ENCODE peak calls at places on chromosomes 16 and 17, in ten cellular contexts. B is tibial nerve, W is AG04450, T is fibroblast of lung, Z is progenitor cell of endocrine pancreas, X is nephron progenitor cell, V is epithelial cell of esophagus, S is neural progenitor cell, Q is adrenal gland, N is lower lobe of right lung. P is an unnamed sample.

GRCh38 chr17:59828478-59828760 is 64.3 kb downstream of the TUBD1 start:
- DNase-seq in Z (no peak), T (no peak), N (no peak), S (no peak), V (no peak), W (no peak), Q (no peak), B (no peak), X (no peak), P (no peak)

GRCh38 chr17:10738516-10739258 is 8.9 kb upstream of the TMEM220 start:
- DNase-seq in W (no peak), B (no peak), X (no peak), Z (no peak), N (no peak), T (no peak), V (no peak), S (no peak), Q (no peak), P (no peak)

GRCh38 chr16:46690281-46691178 is 1.1 kb downstream of the ORC6 start:
- DNase-seq in S (peak; percentile 2), X (no peak), W (no peak), Z (no peak), V (peak; percentile 20), N (no peak), Q (no peak), B (no peak), T (peak; percentile 39), P (peak; percentile 25)

GRCh38 chr17:82152556-82153294 is 54.7 kb upstream of the FASN start:
- DNase-seq in W (no peak), Z (no peak), X (no peak), T (no peak), N (peak; percentile 82), V (peak; percentile 59), S (no peak), Q (no peak), B (no peak), P (no peak)

GRCh38 chr16:12646098-12646489 is 157.6 kb downstream of the CPPED1 start:
- DNase-seq in W (no peak), Q (no peak), S (no peak), B (no peak), N (no peak), T (no peak), Z (no peak), X (no peak), V (no peak), P (no peak)

GRCh38 chr17:70521821-70522256 is 352.5 kb downstream of the KCNJ2 start:
- DNase-seq in B (no peak), Z (no peak), X (no peak), T (peak; percentile 60), V (no peak), S (no peak), W (no peak), Q (peak; percentile 46), N (no peak), P (no peak)

GRCh38 chr16:58022601-58023371 is 2.8 kb upstream of the MMP15 start:
- DNase-seq in Z (no peak), W (no peak), Q (peak; percentile 91), N (peak; percentile 87), V (peak; percentile 75), S (no peak), X (no peak), B (peak; percentile 54), T (peak; percentile 73), P (peak; percentile 27)

GRCh38 chr16:15857779-15858560 is 1.1 kb upstream of the MYH11 start:
- DNase-seq in S (peak; percentile 73), T (peak; percentile 61), V (peak; percentile 17), W (no peak), Z (peak; percentile 13), B (no peak), Q (peak; percentile 29), N (no peak), X (peak; percentile 63), P (peak; percentile 22)

GRCh38 chr16:324451-325334 is 27.8 kb downstream of the AXIN1 start:
- DNase-seq in V (peak; percentile 63), T (no peak), Q (no peak), S (no peak), Z (no peak), X (no peak), W (no peak), N (no peak), B (no peak), P (no peak)

GRCh38 chr16:48505705-48506104 is 104.3 kb downstream of the N4BP1 start:
- DNase-seq in W (no peak), V (no peak), Q (no peak), X (no peak), S (no peak), N (no peak), T (no peak), Z (no peak), B (no peak), P (no peak)

GRCh38 chr16:48507346-48507745 is 102.6 kb downstream of the N4BP1 start:
- DNase-seq in S (no peak), B (no peak), V (no peak), Z (no peak), W (no peak), N (no peak), Q (no peak), T (no peak), X (no peak), P (no peak)

GRCh38 chr16:48511716-48512115 is 98.3 kb downstream of the N4BP1 start:
- DNase-seq in N (no peak), Q (no peak), S (no peak), T (no peak), W (no peak), V (peak; percentile 94), X (no peak), B (no peak), Z (no peak), P (no peak)

GRCh38 chr16:48507886-48508285 is 102.1 kb downstream of the N4BP1 start:
- DNase-seq in T (no peak), N (no peak), V (no peak), X (no peak), S (no peak), B (no peak), Z (no peak), W (no peak), Q (no peak), P (no peak)

DNA sequence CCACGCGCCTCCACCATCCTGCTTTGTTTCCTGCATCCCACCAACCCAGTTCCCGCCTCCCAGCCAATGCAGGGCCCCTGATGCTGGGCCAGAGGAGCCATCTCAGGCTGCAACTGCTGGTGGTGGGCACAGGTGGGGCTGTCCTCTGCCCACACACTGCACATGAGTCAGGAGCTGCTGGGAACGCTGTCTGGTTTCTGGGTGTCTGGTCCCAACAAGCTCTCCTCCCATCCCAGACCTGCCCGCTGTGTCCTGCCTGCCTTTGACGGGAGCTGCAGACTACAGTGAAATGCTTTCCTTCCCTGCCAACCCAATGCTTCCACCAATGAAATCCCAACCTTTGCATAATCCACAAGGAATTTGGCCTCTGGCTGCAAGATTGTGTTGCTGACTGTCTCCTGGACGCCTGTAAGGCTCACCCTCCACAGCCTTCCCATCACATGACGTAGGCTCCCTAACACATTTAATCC is 98.9 kb downstream of the N4BP1 start:
- DNase-seq in Z (no peak), T (peak; percentile 80), N (no peak), Q (no peak), B (no peak), V (peak; percentile 100), W (peak; percentile 34), S (peak; percentile 25), X (no peak), P (no peak)
- TF ChIP-seq CTCF in Z (no peak), T (no peak), N (no peak), Q (no peak), B (no peak), V (peak; percentile 40), W (no peak), S (no peak), X (no peak), P (no peak)

GRCh38 chr17:40284085-40284713 is 3.5 kb upstream of the CDC6 start:
- DNase-seq in Z (no peak), S (no peak), T (peak; percentile 95), B (no peak), V (peak; percentile 97), W (no peak), X (no peak), Q (no peak), N (no peak), P (no peak)
- TF ChIP-seq CTCF in Z (peak; percentile 51), S (no peak), T (peak; percentile 15), B (no peak), V (peak; percentile 45), W (peak; percentile 47), X (no peak), Q (peak; percentile 27), N (peak; percentile 27), P (peak; percentile 2)

DNA sequence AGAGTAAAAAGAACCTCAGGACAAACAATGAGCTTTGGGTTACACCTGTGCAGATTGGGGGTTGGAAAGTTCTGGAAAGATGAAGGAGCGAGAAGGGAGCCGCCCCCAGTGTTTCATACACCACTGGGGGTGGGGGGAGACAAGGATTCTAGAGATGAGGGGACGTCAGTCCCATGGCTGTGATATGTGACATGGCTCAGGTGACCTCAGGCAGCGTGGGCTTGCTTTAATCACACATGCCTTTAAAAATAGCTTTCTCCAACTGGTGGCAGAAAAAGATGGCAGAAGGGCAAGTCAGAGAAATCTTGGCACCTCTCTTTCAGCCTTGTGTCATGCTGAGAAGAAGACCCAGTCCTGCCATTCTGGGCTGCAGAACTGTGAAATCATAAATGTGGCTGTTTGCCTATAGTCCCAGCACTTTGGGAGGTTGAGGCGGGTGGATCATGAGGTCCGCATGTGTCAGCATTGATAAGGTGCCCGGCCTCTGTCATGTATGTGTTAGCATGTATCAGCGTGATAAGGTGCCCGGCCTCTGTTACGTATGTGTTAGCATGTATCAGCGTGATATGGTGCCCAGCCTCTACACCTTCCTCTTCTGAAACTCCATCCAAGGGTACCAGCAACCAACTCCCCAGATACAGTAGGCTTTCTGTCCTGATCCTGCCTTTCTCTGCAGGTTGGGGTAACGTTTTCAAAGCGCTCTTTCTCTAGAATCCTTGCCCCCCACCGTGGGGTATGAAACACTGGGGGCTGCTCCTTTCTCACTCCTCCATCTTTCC is 25.0 kb downstream of the WIPI1 start:
- DNase-seq in B (no peak), T (no peak), N (no peak), S (no peak), W (no peak), V (no peak), Q (no peak), X (no peak), Z (no peak), P (no peak)
- TF ChIP-seq CTCF in B (no peak), T (no peak), N (no peak), S (no peak), W (no peak), V (no peak), Q (no peak), X (no peak), Z (no peak), P (no peak)

DNA sequence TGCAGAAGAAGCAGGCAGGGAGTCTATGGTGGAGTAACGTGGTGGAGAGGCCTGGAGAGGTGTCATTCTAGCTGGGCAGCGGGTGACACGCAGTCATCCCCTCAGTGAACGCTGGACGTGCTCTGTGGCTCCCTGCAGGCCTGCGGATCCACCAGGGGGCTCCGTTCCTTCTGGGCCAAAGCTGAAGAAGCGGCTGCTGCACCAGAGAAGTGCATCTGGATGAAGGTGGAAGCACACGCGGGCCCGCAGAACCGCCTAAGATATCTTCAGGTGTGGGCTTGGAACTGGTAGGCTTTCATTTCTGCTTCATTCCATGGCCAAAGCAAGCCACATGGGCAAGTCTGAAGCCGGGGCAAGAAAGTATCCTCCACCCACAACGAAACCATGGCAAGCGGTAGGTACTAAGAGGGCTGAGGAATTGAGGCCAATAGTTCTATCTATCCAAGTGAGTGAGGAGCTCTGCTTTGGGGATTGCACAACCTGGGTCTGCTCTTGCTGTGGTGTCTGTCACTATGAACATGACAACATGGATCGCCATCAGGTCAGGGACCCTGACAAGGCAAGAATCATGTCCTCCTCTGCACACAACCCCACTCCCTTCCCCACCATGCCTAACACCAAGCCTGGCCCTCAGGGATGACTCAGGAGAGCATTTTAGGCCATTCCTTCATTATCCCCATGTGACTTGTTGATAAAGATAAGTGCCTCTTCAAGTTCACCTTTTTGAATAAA is 78.9 kb upstream of the FBXO47 start:
- DNase-seq in T (no peak), Q (no peak), B (no peak), Z (no peak), S (peak; percentile 52), X (peak; percentile 18), W (no peak), V (no peak), N (no peak), P (no peak)
- TF ChIP-seq CTCF in T (no peak), Q (no peak), B (no peak), Z (no peak), S (peak; percentile 53), X (no peak), W (no peak), V (no peak), N (no peak), P (no peak)